ENCODE peak calls at places on chromosome 11, in eight cellular contexts. One of them, this sample, is unnamed.

GRCh38 chr11:74084796-74085541 is 76.1 kb upstream of the UCP3 start:
- DNase-seq in fibroblast of lung: peak
- DNase-seq in GM23248: peak
- DNase-seq in neural progenitor cell: no peak
- DNase-seq in IMR-90: peak
- DNase-seq in HCT116: no peak
- DNase-seq in PC-9: peak
- DNase-seq in neuronal stem cell: no peak
- DNase-seq in this sample: no peak

GRCh38 chr11:112421854-112422253 is 161.2 kb upstream of the PLET1 start:
- DNase-seq in fibroblast of lung: no peak
- DNase-seq in GM23248: no peak
- DNase-seq in neural progenitor cell: no peak
- DNase-seq in IMR-90: no peak
- DNase-seq in HCT116: no peak
- DNase-seq in PC-9: no peak
- DNase-seq in neuronal stem cell: no peak
- DNase-seq in this sample: no peak

GRCh38 chr11:35082322-35083180 is 56.4 kb upstream of the CD44 start:
- DNase-seq in fibroblast of lung: peak
- DNase-seq in GM23248: peak
- DNase-seq in neural progenitor cell: peak
- DNase-seq in IMR-90: peak
- DNase-seq in HCT116: peak
- DNase-seq in PC-9: peak
- DNase-seq in neuronal stem cell: no peak
- DNase-seq in this sample: peak

GRCh38 chr11:1542267-1542666 is 29.8 kb downstream of the DUSP8 start:
- DNase-seq in fibroblast of lung: no peak
- DNase-seq in GM23248: no peak
- DNase-seq in neural progenitor cell: no peak
- DNase-seq in IMR-90: no peak
- DNase-seq in HCT116: no peak
- DNase-seq in PC-9: no peak
- DNase-seq in neuronal stem cell: no peak
- DNase-seq in this sample: no peak

GRCh38 chr11:65637794-65638317 is at the start of gene SIPA1:
- DNase-seq in fibroblast of lung: peak
- DNase-seq in GM23248: peak
- DNase-seq in neural progenitor cell: peak
- DNase-seq in IMR-90: peak
- DNase-seq in HCT116: peak
- DNase-seq in PC-9: peak
- DNase-seq in neuronal stem cell: peak
- DNase-seq in this sample: peak

GRCh38 chr11:109785714-109786113 is 307.5 kb upstream of the ZC3H12C start:
- DNase-seq in fibroblast of lung: peak
- DNase-seq in GM23248: peak
- DNase-seq in neural progenitor cell: no peak
- DNase-seq in IMR-90: peak
- DNase-seq in HCT116: no peak
- DNase-seq in PC-9: no peak
- DNase-seq in neuronal stem cell: no peak
- DNase-seq in this sample: no peak

GRCh38 chr11:69122642-69123431 is 32.9 kb upstream of the SMIM38 start:
- DNase-seq in fibroblast of lung: peak
- DNase-seq in GM23248: peak
- DNase-seq in neural progenitor cell: peak
- DNase-seq in IMR-90: peak
- DNase-seq in HCT116: peak
- DNase-seq in PC-9: peak
- DNase-seq in neuronal stem cell: peak
- DNase-seq in this sample: peak

GRCh38 chr11:106540001-106540400 is 462.5 kb downstream of the AASDHPPT start:
- DNase-seq in fibroblast of lung: no peak
- DNase-seq in GM23248: no peak
- DNase-seq in neural progenitor cell: no peak
- DNase-seq in IMR-90: no peak
- DNase-seq in HCT116: no peak
- DNase-seq in PC-9: no peak
- DNase-seq in neuronal stem cell: no peak
- DNase-seq in this sample: no peak

GRCh38 chr11:32173435-32173834 is 82.6 kb downstream of the RCN1 start:
- DNase-seq in fibroblast of lung: peak
- DNase-seq in GM23248: peak
- DNase-seq in neural progenitor cell: peak
- DNase-seq in IMR-90: peak
- DNase-seq in HCT116: peak
- DNase-seq in PC-9: peak
- DNase-seq in neuronal stem cell: peak
- DNase-seq in this sample: peak

GRCh38 chr11:28514391-28514790 is 406.2 kb downstream of the METTL15 start:
- DNase-seq in fibroblast of lung: peak
- DNase-seq in GM23248: peak
- DNase-seq in neural progenitor cell: no peak
- DNase-seq in IMR-90: peak
- DNase-seq in HCT116: no peak
- DNase-seq in PC-9: no peak
- DNase-seq in neuronal stem cell: no peak
- DNase-seq in this sample: no peak

GRCh38 chr11:106491751-106492150 is 414.3 kb downstream of the AASDHPPT start:
- DNase-seq in fibroblast of lung: no peak
- DNase-seq in GM23248: no peak
- DNase-seq in neural progenitor cell: no peak
- DNase-seq in IMR-90: no peak
- DNase-seq in HCT116: no peak
- DNase-seq in PC-9: no peak
- DNase-seq in neuronal stem cell: no peak
- DNase-seq in this sample: no peak

GRCh38 chr11:638616-639323 is 1.7 kb downstream of the DRD4 start:
- DNase-seq in fibroblast of lung: peak
- DNase-seq in GM23248: peak
- DNase-seq in neural progenitor cell: peak
- DNase-seq in IMR-90: no peak
- DNase-seq in HCT116: no peak
- DNase-seq in PC-9: no peak
- DNase-seq in neuronal stem cell: peak
- DNase-seq in this sample: peak

GRCh38 chr11:18721576-18722292 is 4.3 kb downstream of the IGSF22 start:
- DNase-seq in fibroblast of lung: peak
- DNase-seq in GM23248: peak
- DNase-seq in neural progenitor cell: peak
- DNase-seq in IMR-90: peak
- DNase-seq in HCT116: peak
- DNase-seq in PC-9: peak
- DNase-seq in neuronal stem cell: peak
- DNase-seq in this sample: peak

GRCh38 chr11:65539401-65540289 is 14.8 kb downstream of the SCYL1 start:
- DNase-seq in fibroblast of lung: no peak
- DNase-seq in GM23248: no peak
- DNase-seq in neural progenitor cell: peak
- DNase-seq in IMR-90: no peak
- DNase-seq in HCT116: peak
- DNase-seq in PC-9: no peak
- DNase-seq in neuronal stem cell: no peak
- DNase-seq in this sample: no peak

GRCh38 chr11:121829159-121829643 is 286.8 kb downstream of the BLID start:
- DNase-seq in fibroblast of lung: peak
- DNase-seq in GM23248: peak
- DNase-seq in neural progenitor cell: no peak
- DNase-seq in IMR-90: peak
- DNase-seq in HCT116: peak
- DNase-seq in PC-9: no peak
- DNase-seq in neuronal stem cell: no peak
- DNase-seq in this sample: peak

GRCh38 chr11:69137148-69137844 is 18.4 kb upstream of the SMIM38 start:
- DNase-seq in fibroblast of lung: no peak
- DNase-seq in GM23248: no peak
- DNase-seq in neural progenitor cell: no peak
- DNase-seq in IMR-90: no peak
- DNase-seq in HCT116: no peak
- DNase-seq in PC-9: peak
- DNase-seq in neuronal stem cell: no peak
- DNase-seq in this sample: no peak

GRCh38 chr11:133403900-133404299 is 128.4 kb downstream of the OPCML start:
- DNase-seq in fibroblast of lung: no peak
- DNase-seq in GM23248: no peak
- DNase-seq in neural progenitor cell: no peak
- DNase-seq in IMR-90: no peak
- DNase-seq in HCT116: no peak
- DNase-seq in PC-9: no peak
- DNase-seq in neuronal stem cell: no peak
- DNase-seq in this sample: no peak
- H3K4me3 ChIP-seq in fibroblast of lung: no peak
- H3K4me3 ChIP-seq in GM23248: no peak
- H3K4me3 ChIP-seq in neural progenitor cell: no peak
- H3K4me3 ChIP-seq in IMR-90: no peak
- H3K4me3 ChIP-seq in HCT116: no peak
- H3K4me3 ChIP-seq in PC-9: no peak
- H3K4me3 ChIP-seq in neuronal stem cell: no peak
- H3K4me3 ChIP-seq in this sample: no peak

GRCh38 chr11:99795999-99796398 is 775.2 kb downstream of the CNTN5 start:
- DNase-seq in fibroblast of lung: no peak
- DNase-seq in GM23248: no peak
- DNase-seq in neural progenitor cell: no peak
- DNase-seq in IMR-90: no peak
- DNase-seq in HCT116: no peak
- DNase-seq in PC-9: no peak
- DNase-seq in neuronal stem cell: no peak
- DNase-seq in this sample: no peak

GRCh38 chr11:99791354-99791753 is 770.6 kb downstream of the CNTN5 start:
- DNase-seq in fibroblast of lung: no peak
- DNase-seq in GM23248: no peak
- DNase-seq in neural progenitor cell: no peak
- DNase-seq in IMR-90: no peak
- DNase-seq in HCT116: no peak
- DNase-seq in PC-9: no peak
- DNase-seq in neuronal stem cell: no peak
- DNase-seq in this sample: no peak
- H2AFZ ChIP-seq in fibroblast of lung: no peak
- H2AFZ ChIP-seq in GM23248: no peak
- H2AFZ ChIP-seq in neural progenitor cell: no peak
- H2AFZ ChIP-seq in IMR-90: no peak
- H2AFZ ChIP-seq in HCT116: no peak
- H2AFZ ChIP-seq in PC-9: no peak
- H2AFZ ChIP-seq in neuronal stem cell: no peak
- H2AFZ ChIP-seq in this sample: no peak

DNA sequence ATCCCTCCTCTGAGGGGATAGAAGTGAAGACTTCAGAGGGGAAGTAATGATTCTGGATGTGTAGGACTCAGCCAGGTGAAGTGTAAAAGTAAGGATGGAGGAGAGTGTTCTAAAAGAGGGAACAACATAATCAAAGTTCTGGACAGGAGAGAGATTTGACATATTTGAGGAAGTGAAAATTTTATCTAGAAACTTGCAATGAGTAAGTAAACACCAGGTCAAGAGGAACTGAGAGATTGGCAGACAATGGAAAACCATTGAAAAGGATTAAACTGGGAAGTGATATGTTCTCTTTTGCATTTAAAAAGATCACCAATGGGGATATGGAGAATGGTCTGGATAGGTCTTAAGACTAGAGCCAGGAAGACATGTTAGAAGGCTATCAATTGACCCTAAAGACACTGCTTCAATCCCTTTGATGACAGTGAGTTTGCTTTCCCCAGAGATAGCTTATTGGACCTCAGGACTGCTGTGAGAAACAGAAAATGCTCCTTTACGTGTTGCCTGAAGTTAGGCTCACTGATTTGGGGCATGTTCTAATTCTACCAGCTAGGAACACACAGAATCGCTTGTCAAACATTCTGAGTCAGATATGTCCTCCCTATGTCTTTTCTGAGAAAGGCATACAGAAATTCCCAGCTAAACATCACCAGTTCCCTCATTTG is 145.1 kb downstream of the MAML2 start:
- DNase-seq in fibroblast of lung: no peak
- DNase-seq in GM23248: no peak
- DNase-seq in neural progenitor cell: no peak
- DNase-seq in IMR-90: no peak
- DNase-seq in HCT116: no peak
- DNase-seq in PC-9: no peak
- DNase-seq in neuronal stem cell: no peak
- DNase-seq in this sample: no peak
- H3K4me3 ChIP-seq in fibroblast of lung: no peak
- H3K4me3 ChIP-seq in GM23248: no peak
- H3K4me3 ChIP-seq in neural progenitor cell: no peak
- H3K4me3 ChIP-seq in IMR-90: no peak
- H3K4me3 ChIP-seq in HCT116: no peak
- H3K4me3 ChIP-seq in PC-9: no peak
- H3K4me3 ChIP-seq in neuronal stem cell: no peak
- H3K4me3 ChIP-seq in this sample: no peak

GRCh38 chr11:57904369-57904768 is 119.3 kb upstream of the OR9Q1 start:
- DNase-seq in fibroblast of lung: no peak
- DNase-seq in GM23248: no peak
- DNase-seq in neural progenitor cell: no peak
- DNase-seq in IMR-90: no peak
- DNase-seq in HCT116: no peak
- DNase-seq in PC-9: no peak
- DNase-seq in neuronal stem cell: no peak
- DNase-seq in this sample: no peak

GRCh38 chr11:57905439-57905838 is 118.2 kb upstream of the OR9Q1 start:
- DNase-seq in fibroblast of lung: no peak
- DNase-seq in GM23248: no peak
- DNase-seq in neural progenitor cell: no peak
- DNase-seq in IMR-90: no peak
- DNase-seq in HCT116: no peak
- DNase-seq in PC-9: no peak
- DNase-seq in neuronal stem cell: no peak
- DNase-seq in this sample: no peak

GRCh38 chr11:57903011-57903410 is 120.7 kb upstream of the OR9Q1 start:
- DNase-seq in fibroblast of lung: no peak
- DNase-seq in GM23248: no peak
- DNase-seq in neural progenitor cell: no peak
- DNase-seq in IMR-90: no peak
- DNase-seq in HCT116: no peak
- DNase-seq in PC-9: no peak
- DNase-seq in neuronal stem cell: no peak
- DNase-seq in this sample: no peak

GRCh38 chr11:57901756-57902155 is 121.9 kb upstream of the OR9Q1 start:
- DNase-seq in fibroblast of lung: no peak
- DNase-seq in GM23248: no peak
- DNase-seq in neural progenitor cell: no peak
- DNase-seq in IMR-90: no peak
- DNase-seq in HCT116: no peak
- DNase-seq in PC-9: peak
- DNase-seq in neuronal stem cell: no peak
- DNase-seq in this sample: no peak

DNA sequence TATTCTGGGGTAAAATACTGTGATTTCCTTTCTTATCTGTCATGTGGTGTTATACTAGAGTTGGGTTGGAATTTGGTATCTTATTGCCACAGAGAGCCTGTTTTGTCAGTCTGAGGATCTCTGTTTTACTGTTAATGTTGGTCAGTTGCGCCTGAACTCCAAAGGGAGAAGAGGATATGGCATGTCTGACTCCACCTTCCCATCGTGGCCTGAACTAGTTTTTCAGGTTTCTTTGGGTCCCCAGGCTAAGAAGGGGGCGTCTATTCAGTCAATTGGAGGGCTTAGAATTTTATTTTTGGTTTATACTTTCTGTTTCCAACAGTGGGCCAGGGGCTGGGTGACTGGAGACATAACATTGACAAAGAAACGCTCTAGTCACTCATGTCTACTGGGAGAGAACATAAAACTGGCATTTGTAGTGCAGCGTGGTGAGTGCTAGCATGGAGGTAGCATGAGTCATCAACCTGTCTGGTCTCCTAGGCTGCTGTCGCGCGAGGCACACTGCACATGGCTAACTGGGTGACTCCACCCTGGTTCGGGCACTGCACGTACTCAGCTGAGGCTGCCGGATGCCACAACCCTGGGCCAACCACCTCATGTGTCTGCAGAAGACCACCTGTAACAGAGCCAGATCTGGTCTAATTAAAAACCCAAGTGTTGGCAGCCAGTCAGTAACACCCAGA is 120.1 kb upstream of the OR9Q1 start:
- DNase-seq in fibroblast of lung: peak
- DNase-seq in GM23248: peak
- DNase-seq in neural progenitor cell: no peak
- DNase-seq in IMR-90: peak
- DNase-seq in HCT116: peak
- DNase-seq in PC-9: peak
- DNase-seq in neuronal stem cell: no peak
- DNase-seq in this sample: peak
- H2AFZ ChIP-seq in fibroblast of lung: no peak
- H2AFZ ChIP-seq in GM23248: no peak
- H2AFZ ChIP-seq in neural progenitor cell: no peak
- H2AFZ ChIP-seq in IMR-90: no peak
- H2AFZ ChIP-seq in HCT116: peak
- H2AFZ ChIP-seq in PC-9: peak
- H2AFZ ChIP-seq in neuronal stem cell: no peak
- H2AFZ ChIP-seq in this sample: peak

This sample was measured in hepatocyte.